ENCODE peak calls at places on chromosome X, in six cellular contexts. P is prostate gland, V is GM12891, T is K562, S is IMR-90, R is ovary. W is an unnamed sample.

GRCh38 chrX:153925739-153926593 is at the start of gene ARHGAP4:
- DNase-seq in T (peak), R (no peak), V (no peak), P (no peak), S (no peak), W (no peak)

GRCh38 chrX:7542566-7542965 is 300.4 kb upstream of the VCX start:
- DNase-seq in V (no peak), P (no peak), R (no peak), T (no peak), S (no peak), W (no peak)

GRCh38 chrX:82961129-82961528 is 547.0 kb upstream of the POU3F4 start:
- DNase-seq in P (no peak), S (no peak), V (no peak), T (no peak), R (no peak), W (no peak)

GRCh38 chrX:11944486-11944885 is 186.4 kb downstream of the MSL3 start:
- DNase-seq in R (no peak), V (peak), T (peak), P (no peak), S (peak), W (no peak)

GRCh38 chrX:150683536-150684146 is 9.6 kb upstream of the MTMR1 start:
- DNase-seq in V (no peak), T (peak), R (no peak), P (peak), S (peak), W (no peak)

GRCh38 chrX:12115377-12115776 is 22.9 kb upstream of the FRMPD4 start:
- DNase-seq in V (no peak), R (no peak), P (no peak), S (no peak), T (peak), W (no peak)

GRCh38 chrX:123736333-123736921 is 3.6 kb upstream of the THOC2 start:
- DNase-seq in T (no peak), R (no peak), S (peak), V (no peak), P (no peak), W (no peak)

GRCh38 chrX:19840899-19841648 is 46.3 kb downstream of the SH3KBP1 start:
- DNase-seq in V (no peak), T (no peak), R (no peak), S (no peak), P (no peak), W (no peak)

GRCh38 chrX:110557864-110558263 is 199.2 kb downstream of the RTL9 start:
- DNase-seq in T (no peak), R (no peak), S (no peak), P (no peak), V (no peak), W (no peak)

GRCh38 chrX:29541038-29541437 is 674.3 kb upstream of the MAGEB2 start:
- DNase-seq in T (no peak), S (no peak), V (no peak), P (no peak), R (no peak), W (no peak)

DNA sequence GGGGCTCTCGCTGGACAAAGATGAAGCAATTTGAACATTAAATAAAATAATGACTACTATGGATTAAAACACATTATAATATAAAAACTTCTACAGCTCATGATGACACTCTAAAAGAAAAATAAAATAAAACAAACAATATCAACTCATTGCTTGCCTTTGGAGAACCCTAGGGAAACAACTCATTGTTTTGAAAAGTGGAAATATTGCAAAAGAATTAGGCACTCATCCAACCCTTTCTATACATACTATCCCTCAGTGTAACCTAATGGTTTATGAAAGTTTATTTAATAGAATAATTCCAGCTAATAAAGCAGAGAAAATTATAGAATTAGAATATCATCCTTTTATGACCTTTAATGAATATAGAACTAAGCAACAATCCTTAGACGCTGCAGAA is 718 bp downstream of the RAB40A start:
- DNase-seq in T (no peak), V (no peak), S (no peak), R (no peak), P (no peak), W (no peak)
- TF ChIP-seq POLR2A in T (no peak), V (no peak), S (no peak), R (no peak), P (no peak), W (no peak)

GRCh38 chrX:24082446-24082845 is 27.7 kb downstream of the EIF2S3 start:
- DNase-seq in V (no peak), S (no peak), T (no peak), R (no peak), P (no peak), W (no peak)

GRCh38 chrX:24081661-24082154 is 27.0 kb downstream of the EIF2S3 start:
- DNase-seq in S (peak), T (peak), R (peak), V (no peak), P (peak), W (peak)

GRCh38 chrX:24080670-24081069 is 25.9 kb downstream of the EIF2S3 start:
- DNase-seq in S (no peak), T (no peak), V (no peak), P (no peak), R (no peak), W (no peak)

GRCh38 chrX:24085133-24085532 is 30.4 kb downstream of the EIF2S3 start:
- DNase-seq in S (no peak), R (no peak), V (no peak), P (no peak), T (no peak), W (no peak)

DNA sequence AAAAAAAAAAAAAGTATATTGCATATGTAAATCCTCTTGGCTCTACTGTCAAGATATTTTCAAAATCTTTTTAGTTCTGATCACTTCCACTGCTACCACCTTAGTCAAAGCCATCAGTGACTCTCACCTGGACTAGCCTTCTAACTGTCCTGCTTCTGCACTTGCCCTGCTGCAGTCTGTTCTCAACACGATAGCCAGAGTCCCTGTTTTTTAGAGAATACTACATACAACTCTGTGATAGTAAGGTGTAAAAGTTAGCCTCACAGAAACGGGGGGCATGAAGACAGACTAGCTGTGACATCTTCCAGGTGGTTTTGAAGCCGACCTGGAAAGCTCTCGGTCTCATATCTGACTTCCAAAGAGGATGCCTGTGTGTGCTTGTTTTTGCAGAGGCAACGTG is 24.6 kb downstream of the EIF2S3 start:
- DNase-seq in T (no peak), V (no peak), S (no peak), R (no peak), P (no peak), W (no peak)
- TF ChIP-seq POLR2A in T (peak), V (peak), S (no peak), R (no peak), P (no peak), W (no peak)

DNA sequence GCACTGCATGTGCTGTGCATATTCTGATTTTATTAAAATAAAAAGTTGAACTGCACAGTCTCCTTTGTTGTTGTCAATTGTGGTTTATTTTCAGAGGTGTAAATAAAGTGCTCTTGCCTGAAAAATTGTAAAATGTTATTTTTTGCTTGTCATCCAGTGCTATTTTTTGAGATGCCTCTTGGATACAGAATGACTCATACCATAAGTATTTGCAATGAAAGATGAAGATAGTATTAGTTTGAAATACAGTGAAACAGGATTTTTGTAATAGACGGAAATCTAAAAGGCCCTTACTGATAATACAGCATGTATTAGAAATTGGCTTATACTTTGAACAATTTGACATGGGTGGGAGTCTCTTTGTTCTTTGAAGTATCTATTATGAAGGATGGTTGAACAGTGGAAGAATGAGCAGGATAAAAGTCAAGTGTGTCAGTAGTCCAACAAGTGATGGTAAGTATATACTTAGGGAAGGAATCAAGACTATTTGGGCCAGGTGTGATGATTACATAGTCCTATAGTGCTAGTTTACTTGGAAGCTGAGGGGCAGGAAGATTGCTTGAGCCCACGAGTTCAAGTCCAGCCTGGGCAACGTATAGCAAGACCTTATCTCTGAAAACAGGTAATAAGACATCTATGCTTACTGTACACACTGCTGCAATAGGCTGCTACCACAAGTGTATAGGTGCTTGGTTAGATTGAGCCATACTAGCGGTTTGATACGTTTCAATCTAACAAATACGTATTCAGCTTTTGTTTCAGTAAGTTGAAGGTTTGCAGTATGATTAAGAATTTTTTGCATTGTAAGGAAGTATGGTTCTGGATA is 16.4 kb downstream of the DDX3X start:
- DNase-seq in P (no peak), V (no peak), S (peak), R (no peak), T (no peak), W (no peak)
- TF ChIP-seq POLR2A in P (no peak), V (peak), S (peak), R (no peak), T (peak), W (no peak)

DNA sequence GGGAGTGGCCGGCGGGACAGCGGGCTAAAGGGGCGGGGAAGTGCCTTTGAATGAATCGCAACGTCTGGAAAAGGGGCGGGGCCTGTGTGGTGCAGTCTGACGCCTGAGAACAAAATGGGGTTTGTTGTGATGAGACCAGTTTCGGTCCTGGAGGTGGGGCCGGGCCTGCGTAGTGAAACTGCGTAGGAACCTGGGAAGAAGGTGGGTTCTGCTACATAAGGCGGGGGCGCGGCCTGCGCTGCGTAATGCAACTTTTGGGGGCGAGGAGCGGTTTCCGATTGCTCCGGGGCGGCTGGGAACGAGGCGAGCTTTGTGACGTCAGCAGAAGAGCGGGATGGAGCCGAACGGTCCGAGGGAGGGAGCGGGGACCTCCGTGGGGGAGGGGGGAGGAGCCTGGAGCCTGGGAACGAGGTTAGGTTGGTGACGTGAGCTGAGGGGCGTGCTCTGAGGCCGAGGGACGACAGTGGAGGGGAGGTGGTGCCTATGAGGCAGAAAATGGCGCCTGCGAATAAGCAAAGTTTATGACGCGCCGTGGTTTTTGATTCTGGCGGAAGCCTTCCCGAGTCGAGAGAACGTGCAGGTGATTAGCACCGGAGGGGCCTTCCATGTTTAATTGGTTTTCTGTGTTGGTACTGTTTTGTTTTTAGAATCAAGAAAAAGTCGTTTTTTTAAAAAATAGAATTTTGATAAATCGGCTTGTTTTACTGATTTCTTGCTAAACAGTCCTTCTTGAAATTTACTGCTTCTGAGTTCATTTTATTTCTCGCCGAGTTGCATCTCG is 714 bp downstream of the USP11 start:
- DNase-seq in R (peak), T (peak), S (peak), V (peak), P (peak), W (peak)
- TF ChIP-seq POLR2A in R (peak), T (peak), S (peak), V (peak), P (peak), W (peak)

GRCh38 chrX:39675619-39676018 is 422.1 kb downstream of the BCOR start:
- DNase-seq in T (no peak), P (no peak), R (no peak), S (no peak), V (no peak), W (no peak)

GRCh38 chrX:39672405-39672804 is 425.4 kb downstream of the BCOR start:
- DNase-seq in R (no peak), P (no peak), S (no peak), V (no peak), T (no peak), W (no peak)

GRCh38 chrX:39677585-39677984 is 420.2 kb downstream of the BCOR start:
- DNase-seq in V (no peak), T (no peak), P (no peak), R (no peak), S (no peak), W (no peak)

GRCh38 chrX:39676434-39676833 is 421.3 kb downstream of the BCOR start:
- DNase-seq in T (no peak), P (no peak), V (no peak), S (no peak), R (no peak), W (no peak)

GRCh38 chrX:39674771-39675553 is 422.8 kb downstream of the BCOR start:
- DNase-seq in V (no peak), P (no peak), T (no peak), S (no peak), R (no peak), W (no peak)
- TF ChIP-seq POLR2A in V (no peak), P (no peak), T (no peak), S (no peak), R (no peak), W (no peak)

GRCh38 chrX:47650164-47651042 is at the start of gene ELK1:
- DNase-seq in S (peak), T (peak), V (peak), R (peak), P (peak), W (peak)
- TF ChIP-seq POLR2A in S (peak), T (peak), V (peak), R (peak), P (peak), W (no peak)

DNA sequence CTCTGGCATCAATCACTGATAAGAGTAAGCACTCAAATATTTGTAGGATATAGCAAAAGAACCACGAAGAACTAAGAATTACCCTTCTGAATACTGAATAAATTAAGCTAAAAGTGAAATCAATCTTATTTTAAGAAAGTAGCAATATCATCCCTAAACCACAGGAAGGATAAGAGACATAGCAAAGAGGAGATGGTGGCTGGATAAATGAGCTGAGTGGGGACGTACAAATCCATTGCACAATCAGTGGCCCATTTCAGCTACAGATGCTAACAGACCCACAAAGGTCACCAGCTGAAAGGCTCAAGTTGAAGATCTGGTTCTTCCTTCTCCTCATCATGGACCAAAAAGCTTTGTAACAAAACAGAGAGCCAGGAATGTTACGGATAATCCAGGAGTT is 77.1 kb downstream of the SLC9A7 start:
- DNase-seq in P (no peak), V (no peak), T (no peak), R (no peak), S (peak), W (no peak)
- TF ChIP-seq POLR2A in P (no peak), V (no peak), T (no peak), R (no peak), S (no peak), W (no peak)

GRCh38 chrX:106611682-106612402 is at the start of gene RADX:
- DNase-seq in V (peak), R (peak), S (peak), T (peak), P (peak), W (peak)
- TF ChIP-seq POLR2A in V (no peak), R (peak), S (no peak), T (no peak), P (peak), W (no peak)

GRCh38 chrX:103376979-103377324 is 614 bp downstream of the BEX3 start:
- DNase-seq in S (peak), R (no peak), V (no peak), P (no peak), T (no peak), W (no peak)

GRCh38 chrX:103378990-103379389 is 2.7 kb downstream of the BEX3 start:
- DNase-seq in R (no peak), P (no peak), T (no peak), V (no peak), S (peak), W (no peak)

GRCh38 chrX:103372886-103373285 is 3.5 kb upstream of the BEX3 start:
- DNase-seq in R (no peak), P (no peak), S (no peak), V (no peak), T (no peak), W (no peak)

GRCh38 chrX:103373581-103373980 is 2.8 kb upstream of the BEX3 start:
- DNase-seq in V (no peak), R (no peak), P (no peak), S (no peak), T (no peak), W (no peak)

GRCh38 chrX:103376118-103376978 is at the start of gene BEX3:
- DNase-seq in T (no peak), R (peak), S (peak), V (no peak), P (peak), W (peak)
- TF ChIP-seq POLR2A in T (no peak), R (peak), S (peak), V (no peak), P (peak), W (no peak)